ENCODE peak calls at places on chromosomes 2 and 18, in seven cellular contexts. L, R, Y, O, A, C and S are unnamed samples.

GRCh38 chr18:23077493-23078256 is 57.6 kb upstream of the CABLES1 start:
- DNase-seq in L (peak; percentile 57), A (peak; percentile 31), C (peak; percentile 19), R (no peak), O (no peak), Y (no peak), S (no peak)

GRCh38 chr2:235498556-235499305 is 4.9 kb downstream of the AGAP1 start:
- DNase-seq in R (no peak), O (no peak), C (peak; percentile 88), A (no peak), L (no peak), Y (no peak), S (no peak)

GRCh38 chr2:113124984-113125855 is 2.2 kb upstream of the IL1RN start:
- DNase-seq in Y (no peak), A (no peak), R (no peak), C (no peak), O (no peak), L (no peak), S (no peak)

GRCh38 chr2:181682026-181682789 is 1.9 kb upstream of the NEUROD1 start:
- DNase-seq in O (no peak), Y (no peak), A (no peak), L (no peak), C (no peak), R (no peak), S (no peak)

GRCh38 chr2:151853070-151853758 is 25.0 kb upstream of the ARL5A start:
- DNase-seq in R (no peak), C (no peak), Y (no peak), L (no peak), O (no peak), A (no peak), S (no peak)

GRCh38 chr2:44479127-44479887 is 117.6 kb downstream of the CAMKMT start:
- DNase-seq in R (no peak), O (peak; percentile 43), L (peak; percentile 73), Y (peak; percentile 16), C (peak; percentile 39), A (peak; percentile 87), S (peak; percentile 75)

GRCh38 chr2:199223791-199224190 is 233.9 kb downstream of the SATB2 start:
- DNase-seq in L (peak; percentile 7), C (peak; percentile 11), O (no peak), R (no peak), Y (no peak), A (no peak), S (no peak)

GRCh38 chr2:130966149-130967019 is 126.9 kb downstream of the FAM168B start:
- DNase-seq in R (no peak), C (no peak), Y (no peak), O (no peak), L (no peak), A (no peak), S (no peak)

GRCh38 chr2:238098854-238099708 is 1.1 kb upstream of the ESPNL start:
- DNase-seq in A (no peak), L (no peak), Y (no peak), O (peak; percentile 12), R (peak; percentile 67), C (no peak), S (no peak)

GRCh38 chr2:102286041-102286440 is 25.3 kb upstream of the IL1RL1 start:
- DNase-seq in Y (no peak), A (no peak), R (no peak), O (no peak), C (no peak), L (no peak), S (no peak)

GRCh38 chr2:160156665-160157064 is 43.4 kb downstream of the ITGB6 start:
- DNase-seq in R (no peak), A (no peak), Y (no peak), O (no peak), L (no peak), C (no peak), S (no peak)

GRCh38 chr18:13587937-13588336 is 138.4 kb downstream of the FAM210A start:
- DNase-seq in O (no peak), C (no peak), A (peak; percentile 62), R (no peak), Y (no peak), L (no peak), S (peak; percentile 45)

GRCh38 chr2:73210696-73211095 is 3.3 kb upstream of the SMYD5 start:
- DNase-seq in A (no peak), Y (no peak), O (no peak), C (no peak), L (no peak), R (no peak), S (no peak)

GRCh38 chr2:240638517-240639160 is 13.4 kb downstream of the GPR35 start:
- DNase-seq in L (no peak), R (no peak), A (no peak), Y (no peak), C (no peak), O (no peak), S (no peak)

GRCh38 chr18:37305084-37305483 is 260.5 kb downstream of the CELF4 start:
- DNase-seq in R (no peak), A (no peak), L (no peak), O (no peak), Y (no peak), C (no peak), S (no peak)

GRCh38 chr18:56702946-56703345 is 51.8 kb downstream of the WDR7 start:
- DNase-seq in O (no peak), C (no peak), Y (no peak), R (no peak), L (peak; percentile 58), A (peak; percentile 28), S (peak; percentile 40)

GRCh38 chr2:182081602-182082260 is 96.1 kb downstream of the PPP1R1C start:
- DNase-seq in Y (no peak), O (no peak), C (no peak), R (no peak), L (no peak), A (no peak), S (no peak)

GRCh38 chr2:210655229-210655628 is 98.8 kb downstream of the CPS1 start:
- DNase-seq in O (no peak), Y (no peak), L (no peak), A (no peak), C (no peak), R (no peak), S (no peak)

GRCh38 chr2:207073791-207074678 is 91.7 kb downstream of the KLF7 start:
- DNase-seq in Y (no peak), L (peak; percentile 8), O (no peak), A (peak; percentile 7), R (no peak), C (no peak), S (peak; percentile 10)

GRCh38 chr2:240604291-240604938 is 17.9 kb downstream of the CAPN10 start:
- DNase-seq in A (peak; percentile 45), L (peak; percentile 22), C (peak; percentile 74), O (peak; percentile 42), R (peak; percentile 88), Y (peak; percentile 82), S (peak; percentile 67)

GRCh38 chr2:100580474-100581264 is 17.9 kb downstream of the PDCL3 start:
- DNase-seq in O (no peak), C (no peak), L (peak; percentile 78), R (peak; percentile 69), A (peak; percentile 62), Y (peak; percentile 40), S (peak; percentile 59)

GRCh38 chr2:101751875-101752619 is 54.5 kb downstream of the MAP4K4 start:
- DNase-seq in L (no peak), O (no peak), Y (no peak), C (no peak), A (peak; percentile 64), R (no peak), S (peak; percentile 42)

GRCh38 chr2:203583696-203584095 is 48.6 kb upstream of the RAPH1 start:
- DNase-seq in R (no peak), O (no peak), C (no peak), L (no peak), Y (peak; percentile 19), A (peak; percentile 55), S (peak; percentile 18)

GRCh38 chr2:151289972-151290335 is 486 bp upstream of the NMI start:
- DNase-seq in R (no peak), Y (peak; percentile 31), O (peak; percentile 71), C (peak; percentile 24), A (no peak), L (peak; percentile 74), S (peak; percentile 38)

GRCh38 chr2:6864938-6865345 is 765 bp downstream of the CMPK2 start:
- DNase-seq in R (peak; percentile 81), Y (peak; percentile 16), L (no peak), A (no peak), O (no peak), C (no peak), S (no peak)

GRCh38 chr2:189407161-189407943 is 33.9 kb upstream of the WDR75 start:
- DNase-seq in A (no peak), Y (no peak), C (no peak), R (no peak), L (no peak), O (no peak), S (no peak)

GRCh38 chr2:206716607-206717006 is 1.6 kb downstream of the DYTN start:
- DNase-seq in A (no peak), C (no peak), R (no peak), Y (no peak), L (no peak), O (no peak), S (no peak)

DNA sequence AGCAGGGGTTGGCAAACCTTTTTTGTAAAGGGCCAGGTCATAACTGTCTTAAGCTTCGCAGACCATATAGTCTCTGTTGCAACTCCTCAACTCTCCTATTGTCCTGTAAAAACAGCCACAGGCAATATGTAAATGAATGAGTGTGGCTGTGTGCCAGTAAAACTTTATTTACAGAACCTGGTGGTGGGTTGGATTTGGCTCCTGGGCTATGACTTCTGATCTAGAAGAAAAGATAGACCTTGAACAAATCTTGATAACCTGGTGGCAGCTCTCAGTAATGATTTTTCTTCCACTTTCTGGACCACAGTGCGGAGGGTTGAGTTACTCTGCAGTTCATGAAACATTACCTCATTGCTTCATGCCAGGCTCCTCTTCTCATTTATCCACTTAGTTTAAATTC is 139.3 kb downstream of the MYCN start:
- DNase-seq in Y (no peak), L (no peak), C (peak; percentile 24), O (no peak), R (no peak), A (no peak), S (no peak)
- TF ChIP-seq CTCF in Y (no peak), L (no peak), C (no peak), O (no peak), R (no peak), A (no peak), S (no peak)

GRCh38 chr2:43075054-43075593 is 151.3 kb downstream of the ZFP36L2 start:
- DNase-seq in Y (peak; percentile 55), L (no peak), C (peak; percentile 65), O (peak; percentile 81), R (no peak), A (no peak), S (no peak)
- TF ChIP-seq CTCF in Y (no peak), L (no peak), C (no peak), O (no peak), R (no peak), A (no peak), S (no peak)

DNA sequence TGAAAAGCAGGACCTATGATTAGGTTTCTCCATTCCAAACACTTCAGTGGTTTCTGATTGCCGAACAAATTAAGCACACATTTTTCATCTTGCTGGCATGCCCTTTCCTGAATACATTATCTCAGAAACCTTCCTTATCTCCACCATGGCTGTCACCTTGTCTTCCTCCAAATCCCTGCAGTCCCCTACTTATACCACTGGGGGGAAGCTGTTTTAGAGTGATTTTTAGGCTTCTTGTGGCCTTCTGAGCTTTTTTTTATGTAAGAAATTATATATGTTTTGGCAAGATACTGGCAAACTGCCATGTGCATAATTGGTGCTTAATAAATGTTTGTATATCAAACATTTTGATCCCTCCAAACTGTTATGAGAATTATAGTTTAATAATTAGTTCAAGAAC is 229.2 kb downstream of the MYT1L start:
- DNase-seq in C (no peak), Y (no peak), R (no peak), A (no peak), O (no peak), L (no peak), S (no peak)
- TF ChIP-seq CTCF in C (no peak), Y (no peak), R (no peak), A (peak; percentile 9), O (no peak), L (peak; percentile 28), S (peak; percentile 18)

GRCh38 chr2:20514596-20515269 is 67.9 kb downstream of the RHOB start:
- DNase-seq in O (no peak), Y (peak; percentile 29), L (no peak), A (no peak), R (no peak), C (peak; percentile 3), S (no peak)
- TF ChIP-seq CTCF in O (no peak), Y (no peak), L (no peak), A (no peak), R (no peak), C (no peak), S (no peak)